ENCODE peak calls at places on chromosomes 16 and 17, in ten cellular contexts. Q, I, N, K, O, M, H, Z, V and A are unnamed samples. For H3K36me3, the result is how much of the 10 kb centered on the place peaks cover.

GRCh38 chr16:86061318-86061695 is 162.3 kb downstream of the IRF8 start:
- DNase-seq in Q (no peak), I (no peak), N (no peak), K (no peak), O (no peak), M (no peak), H (no peak), Z (no peak), V (no peak), A (no peak)

GRCh38 chr16:31333686-31334649 is 21.0 kb upstream of the ITGAX start:
- DNase-seq in Q (peak), I (no peak), N (peak), K (peak), O (peak), M (peak), H (peak), Z (peak), V (peak), A (peak)

GRCh38 chr16:49103298-49103697 is 178.3 kb downstream of the CBLN1 start:
- DNase-seq in Q (no peak), I (no peak), N (no peak), K (no peak), O (no peak), M (no peak), H (no peak), Z (no peak), V (no peak), A (no peak)

GRCh38 chr16:9091867-9092281 is 430 bp downstream of the HAPSTR1 start:
- DNase-seq in Q (no peak), I (no peak), N (peak), K (no peak), O (no peak), M (peak), H (peak), Z (no peak), V (no peak), A (no peak)

GRCh38 chr17:54870671-54871175 is 29.9 kb upstream of the TOM1L1 start:
- DNase-seq in Q (no peak), I (no peak), N (no peak), K (no peak), O (no peak), M (no peak), H (no peak), Z (no peak), V (no peak), A (no peak)

GRCh38 chr16:50509521-50510341 is 38.5 kb upstream of the NKD1 start:
- DNase-seq in Q (peak), I (peak), N (no peak), K (peak), O (peak), M (peak), H (peak), Z (peak), V (peak), A (no peak)

GRCh38 chr17:76529643-76530488 is 7.6 kb downstream of the CYGB start:
- DNase-seq in Q (no peak), I (no peak), N (peak), K (peak), O (peak), M (peak), H (peak), Z (peak), V (no peak), A (no peak)

GRCh38 chr17:81142301-81143199 is 22.8 kb upstream of the PVALEF start:
- DNase-seq in Q (peak), I (peak), N (peak), K (peak), O (peak), M (peak), H (peak), Z (peak), V (peak), A (peak)

GRCh38 chr16:70573451-70574121 is 50.0 kb downstream of the SF3B3 start:
- DNase-seq in Q (peak), I (no peak), N (peak), K (no peak), O (peak), M (peak), H (peak), Z (no peak), V (peak), A (no peak)

GRCh38 chr16:30096105-30096861 is at the start of gene YPEL3:
- DNase-seq in Q (peak), I (peak), N (peak), K (peak), O (peak), M (peak), H (peak), Z (peak), V (peak), A (no peak)

GRCh38 chr17:185445-186138 is 4.1 kb upstream of the DOC2B start:
- DNase-seq in Q (no peak), I (no peak), N (peak), K (peak), O (no peak), M (no peak), H (no peak), Z (no peak), V (no peak), A (no peak)

GRCh38 chr16:84925773-84926372 is 85.5 kb downstream of the ZDHHC7 start:
- DNase-seq in Q (no peak), I (no peak), N (no peak), K (no peak), O (no peak), M (no peak), H (no peak), Z (no peak), V (peak), A (no peak)
- H3K27ac ChIP-seq in Q (no peak), I (no peak), N (no peak), K (no peak), O (no peak), M (no peak), H (no peak), Z (no peak), V (no peak), A (no peak)

GRCh38 chr16:87693827-87694226 is 72.0 kb downstream of the KLHDC4 start:
- DNase-seq in Q (no peak), I (no peak), N (no peak), K (no peak), O (no peak), M (no peak), H (no peak), Z (no peak), V (no peak), A (no peak)
- H3K36me3 ChIP-seq in Q (under half), I (under half), N (under half), K (under half), O (under half), M (under half), H (under half), Z (under half), V (under half), A (under half)

GRCh38 chr17:37742762-37743611 is 1.9 kb downstream of the HNF1B start:
- DNase-seq in Q (peak), I (no peak), N (no peak), K (peak), O (no peak), M (peak), H (no peak), Z (no peak), V (peak), A (no peak)
- TF ChIP-seq EZH2 in Q (peak), I (peak), N (peak), K (peak), O (no peak), M (peak), H (peak), Z (no peak), V (peak), A (peak)

DNA sequence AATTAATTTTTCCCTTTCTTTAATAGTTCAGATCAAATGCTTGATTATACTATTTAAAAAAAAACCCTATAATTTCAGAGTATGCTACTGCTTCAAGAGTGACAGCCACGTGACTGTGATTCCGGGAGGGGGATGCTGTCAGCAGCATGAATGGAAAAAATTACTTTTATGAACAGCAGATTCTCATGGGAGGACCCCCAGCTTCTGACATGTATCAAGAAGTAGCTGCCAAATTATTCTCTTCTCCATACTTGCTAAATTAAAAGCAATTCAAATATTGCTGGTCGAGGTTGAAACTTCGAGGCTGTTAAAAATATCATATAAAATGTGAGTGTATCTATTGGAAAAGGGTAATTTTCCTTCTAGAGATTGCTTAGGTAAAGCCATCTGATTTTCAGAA is 95.0 kb downstream of the HS3ST4 start:
- DNase-seq in Q (no peak), I (no peak), N (no peak), K (no peak), O (no peak), M (no peak), H (no peak), Z (no peak), V (no peak), A (no peak)
- H3K27ac ChIP-seq in Q (no peak), I (no peak), N (no peak), K (no peak), O (no peak), M (no peak), H (no peak), Z (no peak), V (no peak), A (no peak)

GRCh38 chr17:48053758-48054237 is 5.6 kb downstream of the NFE2L1 start:
- DNase-seq in Q (no peak), I (no peak), N (no peak), K (peak), O (no peak), M (no peak), H (no peak), Z (no peak), V (peak), A (no peak)
- H3K36me3 ChIP-seq in Q (half or more), I (under half), N (under half), K (under half), O (under half), M (under half), H (half or more), Z (half or more), V (under half), A (half or more)

GRCh38 chr16:167117-167462 is 1.3 kb downstream of the HBM start:
- DNase-seq in Q (no peak), I (no peak), N (no peak), K (no peak), O (no peak), M (no peak), H (no peak), Z (no peak), V (no peak), A (no peak)
- TF ChIP-seq EZH2 in Q (no peak), I (no peak), N (no peak), K (no peak), O (peak), M (no peak), H (no peak), Z (no peak), V (no peak), A (no peak)

DNA sequence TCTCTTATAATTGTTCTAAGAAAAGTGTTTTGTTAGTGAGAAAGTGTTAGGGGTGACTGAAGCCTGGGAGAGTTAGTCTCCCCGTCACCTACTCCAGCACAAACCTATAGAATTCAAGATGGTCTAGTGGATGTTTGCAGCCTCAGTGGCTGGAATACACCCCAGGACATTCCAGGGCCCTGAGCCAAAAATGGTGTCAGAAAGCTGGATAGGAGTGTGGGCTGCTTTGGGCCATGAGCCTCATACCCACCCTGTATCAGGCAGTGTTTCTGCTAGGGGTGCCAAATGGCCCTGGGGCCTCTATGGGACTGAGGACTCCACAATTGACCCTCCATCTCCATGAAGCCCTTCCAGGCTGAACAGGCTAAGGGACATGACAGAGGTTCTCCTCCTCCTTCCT is 59.2 kb downstream of the NEUROD2 start:
- DNase-seq in Q (no peak), I (no peak), N (no peak), K (no peak), O (peak), M (peak), H (no peak), Z (no peak), V (no peak), A (no peak)
- H3K27ac ChIP-seq in Q (no peak), I (no peak), N (no peak), K (no peak), O (no peak), M (no peak), H (no peak), Z (no peak), V (no peak), A (no peak)

GRCh38 chr16:15618392-15618791 is 24.6 kb downstream of the MARF1 start:
- DNase-seq in Q (no peak), I (no peak), N (peak), K (no peak), O (peak), M (peak), H (no peak), Z (no peak), V (no peak), A (no peak)

GRCh38 chr16:15616068-15616467 is 26.9 kb downstream of the MARF1 start:
- DNase-seq in Q (no peak), I (no peak), N (no peak), K (no peak), O (no peak), M (no peak), H (no peak), Z (no peak), V (no peak), A (no peak)

GRCh38 chr16:15613676-15614075 is 29.3 kb downstream of the MARF1 start:
- DNase-seq in Q (peak), I (no peak), N (peak), K (no peak), O (no peak), M (no peak), H (no peak), Z (no peak), V (peak), A (no peak)

GRCh38 chr16:15617901-15618300 is 25.1 kb downstream of the MARF1 start:
- DNase-seq in Q (no peak), I (no peak), N (no peak), K (no peak), O (no peak), M (no peak), H (no peak), Z (no peak), V (no peak), A (no peak)

GRCh38 chr16:15616475-15616874 is 26.5 kb downstream of the MARF1 start:
- DNase-seq in Q (no peak), I (no peak), N (no peak), K (no peak), O (no peak), M (no peak), H (no peak), Z (no peak), V (no peak), A (no peak)
- H3K36me3 ChIP-seq in Q (under half), I (under half), N (under half), K (under half), O (under half), M (under half), H (half or more), Z (half or more), V (under half), A (half or more)

GRCh38 chr17:79424471-79425185 is 186.2 kb downstream of the RBFOX3 start:
- DNase-seq in Q (no peak), I (no peak), N (no peak), K (no peak), O (no peak), M (no peak), H (no peak), Z (no peak), V (no peak), A (no peak)

GRCh38 chr17:79425686-79426085 is 185.2 kb downstream of the RBFOX3 start:
- DNase-seq in Q (no peak), I (no peak), N (no peak), K (no peak), O (no peak), M (no peak), H (no peak), Z (no peak), V (no peak), A (no peak)

GRCh38 chr17:79422236-79422635 is 188.6 kb downstream of the RBFOX3 start:
- DNase-seq in Q (no peak), I (no peak), N (no peak), K (no peak), O (no peak), M (no peak), H (no peak), Z (no peak), V (no peak), A (no peak)

GRCh38 chr17:79420318-79421243 is 190.3 kb downstream of the RBFOX3 start:
- DNase-seq in Q (peak), I (no peak), N (peak), K (peak), O (peak), M (peak), H (peak), Z (peak), V (no peak), A (no peak)

GRCh38 chr17:79423811-79424465 is 186.9 kb downstream of the RBFOX3 start:
- DNase-seq in Q (no peak), I (no peak), N (no peak), K (no peak), O (no peak), M (no peak), H (no peak), Z (no peak), V (no peak), A (no peak)
- TF ChIP-seq EZH2 in Q (no peak), I (no peak), N (no peak), K (no peak), O (no peak), M (no peak), H (no peak), Z (no peak), V (no peak), A (no peak)

GRCh38 chr16:10808850-10809249 is 9.7 kb downstream of the TVP23A start:
- DNase-seq in Q (no peak), I (no peak), N (no peak), K (no peak), O (no peak), M (no peak), H (no peak), Z (no peak), V (no peak), A (no peak)
- H3K27ac ChIP-seq in Q (no peak), I (no peak), N (no peak), K (no peak), O (no peak), M (no peak), H (no peak), Z (no peak), V (no peak), A (no peak)